ENCODE peak calls at places on chromosomes 11 and 22, in seven cellular contexts. F is mesenchymal stem cell, C is trophoblast cell, L is mesendoderm, U is IMR-90, O is neuronal stem cell, J is H1. R is an unnamed sample.

GRCh38 chr11:122439911-122440782 is 215.4 kb upstream of the UBASH3B start:
- DNase-seq in F (peak), C (peak), L (peak), U (peak), O (peak), J (no peak), R (peak)

GRCh38 chr22:37061611-37062365 is 10.2 kb downstream of the KCTD17 start:
- DNase-seq in F (no peak), C (no peak), L (no peak), U (no peak), O (no peak), J (no peak), R (no peak)

GRCh38 chr11:60127311-60127811 is 38.9 kb downstream of the MS4A2 start:
- DNase-seq in F (no peak), C (peak), L (no peak), U (no peak), O (no peak), J (no peak), R (no peak)

GRCh38 chr11:32118025-32118974 is 27.4 kb downstream of the RCN1 start:
- DNase-seq in F (peak), C (peak), L (no peak), U (peak), O (no peak), J (no peak), R (no peak)

GRCh38 chr11:45805305-45806071 is 539 bp downstream of the SLC35C1 start:
- DNase-seq in F (peak), C (peak), L (peak), U (peak), O (peak), J (no peak), R (peak)

GRCh38 chr11:117855452-117855851 is 21.0 kb downstream of the FXYD6 start:
- DNase-seq in F (no peak), C (no peak), L (peak), U (no peak), O (no peak), J (no peak), R (peak)

GRCh38 chr11:103491777-103492176 is 382.6 kb downstream of the DYNC2H1 start:
- DNase-seq in F (no peak), C (no peak), L (peak), U (no peak), O (no peak), J (peak), R (peak)

GRCh38 chr11:89604281-89604680 is 105.8 kb upstream of the TRIM77 start:
- DNase-seq in F (peak), C (no peak), L (no peak), U (no peak), O (no peak), J (no peak), R (no peak)

GRCh38 chr11:76371170-76371569 is 9.8 kb downstream of the THAP12 start:
- DNase-seq in F (peak), C (peak), L (no peak), U (peak), O (no peak), J (no peak), R (no peak)

GRCh38 chr11:29251738-29252137 is 765.1 kb downstream of the KCNA4 start:
- DNase-seq in F (no peak), C (no peak), L (no peak), U (no peak), O (no peak), J (no peak), R (no peak)

GRCh38 chr11:73463359-73463758 is 87.2 kb downstream of the RELT start:
- DNase-seq in F (peak), C (no peak), L (no peak), U (peak), O (no peak), J (no peak), R (no peak)

GRCh38 chr11:122165972-122166371 is 50.0 kb upstream of the BLID start:
- DNase-seq in F (peak), C (no peak), L (no peak), U (no peak), O (no peak), J (no peak), R (no peak)

GRCh38 chr11:71251761-71252433 is 480 bp downstream of the SHANK2 start:
- DNase-seq in F (peak), C (no peak), L (peak), U (no peak), O (peak), J (no peak), R (peak)

GRCh38 chr11:44083433-44083832 is 12.0 kb upstream of the EXT2 start:
- DNase-seq in F (no peak), C (no peak), L (no peak), U (no peak), O (no peak), J (no peak), R (no peak)

GRCh38 chr11:116791002-116791812 is 472 bp downstream of the APOA5 start:
- DNase-seq in F (peak), C (peak), L (peak), U (peak), O (peak), J (peak), R (peak)

GRCh38 chr22:19593991-19594569 is 69.9 kb upstream of the CLDN5 start:
- DNase-seq in F (no peak), C (no peak), L (no peak), U (no peak), O (no peak), J (no peak), R (no peak)

GRCh38 chr11:121134758-121135312 is 33.8 kb downstream of the TECTA start:
- DNase-seq in F (no peak), C (no peak), L (peak), U (no peak), O (no peak), J (no peak), R (no peak)

GRCh38 chr22:20058989-20059770 is 20.9 kb upstream of the DGCR8 start:
- DNase-seq in F (no peak), C (no peak), L (no peak), U (no peak), O (no peak), J (no peak), R (no peak)

GRCh38 chr22:35622132-35622913 is 5.2 kb upstream of the MB start:
- DNase-seq in F (no peak), C (no peak), L (peak), U (no peak), O (no peak), J (no peak), R (peak)
- H2BK120ac ChIP-seq in F (no peak), C (no peak), L (no peak), U (no peak), O (no peak), J (no peak), R (no peak)

DNA sequence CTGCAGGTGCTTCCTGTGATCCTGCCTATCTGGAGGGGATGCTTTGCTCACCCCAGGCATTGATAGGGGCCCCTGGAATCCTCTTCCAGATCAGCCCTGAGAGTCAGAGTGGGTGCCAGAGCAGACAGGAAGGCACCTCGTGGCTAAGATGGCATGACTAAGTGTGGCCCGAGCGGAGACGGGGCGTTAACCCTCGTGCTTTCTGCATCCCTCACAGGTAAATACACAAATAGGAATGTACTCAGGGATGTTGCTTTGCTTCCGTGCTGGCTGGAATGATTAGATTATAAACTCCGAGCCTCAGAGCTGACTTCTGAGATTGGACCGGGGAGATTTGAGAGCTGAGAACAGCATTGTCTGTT is 312.7 kb upstream of the B3GAT1 start:
- DNase-seq in F (no peak), C (no peak), L (no peak), U (no peak), O (no peak), J (no peak), R (no peak)
- H2AK5ac ChIP-seq in F (no peak), C (no peak), L (no peak), U (no peak), O (peak), J (no peak), R (no peak)

GRCh38 chr11:129364143-129364654 is 11.4 kb upstream of the BARX2 start:
- DNase-seq in F (peak), C (peak), L (peak), U (peak), O (peak), J (peak), R (peak)
- H2BK120ac ChIP-seq in F (no peak), C (no peak), L (no peak), U (no peak), O (no peak), J (no peak), R (no peak)

DNA sequence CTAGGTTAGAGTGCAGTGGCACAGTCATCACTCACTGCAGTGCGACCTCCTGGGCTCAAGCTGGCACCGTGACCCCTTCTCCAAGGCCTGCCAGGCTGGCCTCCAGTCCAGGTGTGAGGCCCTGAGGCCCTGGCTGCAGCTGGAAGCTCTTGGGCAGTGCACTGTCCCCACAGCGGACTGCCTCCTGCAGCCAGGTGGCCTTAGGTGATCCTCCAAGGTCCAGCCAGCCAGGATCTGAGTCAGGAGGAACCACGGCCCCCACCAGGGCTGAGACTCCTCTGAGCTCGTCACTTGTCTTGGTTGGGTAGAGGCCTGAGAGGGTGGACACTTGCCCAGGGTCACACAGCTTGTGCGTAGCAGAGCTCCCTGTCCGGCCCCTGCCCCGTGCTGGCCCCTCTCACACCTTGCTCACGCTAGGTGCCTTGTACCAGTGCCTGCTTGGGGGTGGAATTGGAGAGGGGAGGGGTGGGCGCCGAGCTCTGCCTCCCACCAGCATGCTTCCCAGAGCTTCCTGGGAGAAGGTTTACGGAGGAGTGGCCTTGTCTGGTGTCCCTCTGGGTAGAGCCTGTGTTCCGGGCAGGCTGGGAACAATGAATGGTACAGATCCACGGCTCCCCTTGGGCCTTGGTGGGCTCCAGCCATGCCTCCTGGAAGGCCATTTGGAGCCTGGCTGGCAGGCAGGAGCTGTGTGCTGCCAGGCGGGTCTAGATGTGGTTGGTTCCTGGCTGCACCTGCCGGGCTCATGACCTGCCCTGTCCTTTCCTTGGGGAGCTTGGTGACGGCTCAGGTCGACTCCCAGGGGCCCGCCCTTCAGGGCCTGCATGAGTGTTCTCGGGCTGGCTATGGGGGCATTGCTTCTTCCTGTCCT is 20.6 kb downstream of the KCNQ1 start:
- DNase-seq in F (no peak), C (no peak), L (no peak), U (no peak), O (no peak), J (no peak), R (no peak)
- H2AK5ac ChIP-seq in F (no peak), C (no peak), L (no peak), U (no peak), O (peak), J (no peak), R (no peak)

GRCh38 chr11:125331357-125331756 is 164.7 kb downstream of the FEZ1 start:
- DNase-seq in F (no peak), C (no peak), L (no peak), U (no peak), O (no peak), J (no peak), R (no peak)
- H2BK120ac ChIP-seq in F (no peak), C (no peak), L (no peak), U (no peak), O (no peak), J (no peak), R (no peak)

GRCh38 chr11:96741068-96741467 is 351.3 kb downstream of the JRKL start:
- DNase-seq in F (no peak), C (no peak), L (no peak), U (peak), O (no peak), J (no peak), R (no peak)
- H2AK5ac ChIP-seq in F (no peak), C (no peak), L (no peak), U (no peak), O (no peak), J (no peak), R (no peak)

GRCh38 chr11:56611174-56611573 is 3.5 kb downstream of the OR5M1 start:
- DNase-seq in F (no peak), C (no peak), L (no peak), U (no peak), O (no peak), J (no peak), R (no peak)
- H2BK120ac ChIP-seq in F (no peak), C (no peak), L (no peak), U (no peak), O (no peak), J (no peak), R (no peak)

GRCh38 chr11:133906746-133907145 is 50.0 kb downstream of the IGSF9B start:
- DNase-seq in F (no peak), C (no peak), L (no peak), U (no peak), O (no peak), J (no peak), R (no peak)

GRCh38 chr11:133904818-133905515 is 51.8 kb downstream of the IGSF9B start:
- DNase-seq in F (no peak), C (no peak), L (no peak), U (no peak), O (no peak), J (no peak), R (no peak)

GRCh38 chr11:133906241-133906640 is 50.5 kb downstream of the IGSF9B start:
- DNase-seq in F (no peak), C (no peak), L (no peak), U (no peak), O (no peak), J (no peak), R (no peak)

GRCh38 chr11:133907216-133907615 is 49.6 kb downstream of the IGSF9B start:
- DNase-seq in F (no peak), C (no peak), L (no peak), U (no peak), O (no peak), J (no peak), R (no peak)

GRCh38 chr11:133905677-133906156 is 51.1 kb downstream of the IGSF9B start:
- DNase-seq in F (no peak), C (no peak), L (no peak), U (no peak), O (no peak), J (no peak), R (no peak)
- H2AK5ac ChIP-seq in F (no peak), C (no peak), L (no peak), U (no peak), O (no peak), J (no peak), R (no peak)

GRCh38 chr11:33476945-33477584 is 219.9 kb downstream of the HIPK3 start:
- DNase-seq in F (no peak), C (no peak), L (no peak), U (peak), O (no peak), J (no peak), R (no peak)

GRCh38 chr11:33478111-33478573 is 221.0 kb downstream of the HIPK3 start:
- DNase-seq in F (no peak), C (no peak), L (no peak), U (no peak), O (no peak), J (no peak), R (no peak)

GRCh38 chr11:33474866-33475265 is 217.7 kb downstream of the HIPK3 start:
- DNase-seq in F (no peak), C (no peak), L (no peak), U (no peak), O (no peak), J (no peak), R (no peak)

GRCh38 chr11:33479216-33479615 is 221.4 kb downstream of the C11orf91 start:
- DNase-seq in F (no peak), C (no peak), L (no peak), U (no peak), O (no peak), J (no peak), R (no peak)

GRCh38 chr11:33475999-33476398 is 218.8 kb downstream of the HIPK3 start:
- DNase-seq in F (peak), C (no peak), L (no peak), U (peak), O (no peak), J (no peak), R (no peak)
- H2BK120ac ChIP-seq in F (no peak), C (no peak), L (no peak), U (no peak), O (no peak), J (no peak), R (no peak)

DNA sequence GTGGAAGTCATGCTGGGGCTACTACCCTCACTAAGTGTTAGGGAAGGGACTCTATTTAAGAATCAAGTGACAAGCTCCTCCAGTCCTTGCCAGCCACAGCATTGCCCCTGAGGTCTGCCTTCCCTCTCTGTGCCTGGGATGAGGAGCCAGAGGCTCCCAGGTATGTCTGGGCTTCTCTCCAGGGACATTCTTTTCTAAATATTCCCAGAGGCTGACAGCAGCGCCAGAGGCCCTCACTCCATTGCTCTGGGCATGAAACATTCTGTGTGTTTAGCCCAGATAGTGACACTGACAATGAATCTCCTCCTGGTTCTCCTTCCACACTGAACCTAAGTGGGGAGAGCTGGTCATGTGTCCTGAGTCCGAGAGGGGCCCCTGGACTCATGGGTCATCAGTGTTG is 2.2 kb downstream of the OR51E1 start:
- DNase-seq in F (no peak), C (no peak), L (no peak), U (no peak), O (no peak), J (no peak), R (no peak)
- H2AK5ac ChIP-seq in F (no peak), C (no peak), L (no peak), U (no peak), O (no peak), J (no peak), R (no peak)

R was measured in H9.